ENCODE peak calls at places on chromosomes 2 and 18, in ten cellular contexts. Y is right cardiac atrium; K is ELR; B is CD8-positive, alpha-beta T cell; P is NCI-H1092 treated with DMSO at 0.1 percent for 48 hours; I is astrocyte of the spinal cord; A is stimulated activated naive CD8-positive, alpha-beta T cell treated with anti-CD3 and anti-CD28 coated beads, Interleukin-15, Interleukin-2, amounts not matched to agents 100 U/mL and 50 U/mL, for 24 hours; J is uterus; T is stimulated activated CD8-positive, alpha-beta memory T cell treated with anti-CD3 and anti-CD28 coated beads, Interleukin-4, amount 100 ng/mL, for 24 hours; E is ACHN. D is an unnamed sample.

GRCh38 chr2:60519259-60519863 is 34.1 kb downstream of the BCL11A start:
- DNase-seq in T (no peak), A (no peak), J (no peak), I (peak; percentile 55), P (no peak), K (peak; percentile 11), Y (no peak), B (no peak), E (no peak), D (no peak)

GRCh38 chr2:105100064-105100840 is 62.4 kb downstream of the MRPS9 start:
- DNase-seq in B (no peak), T (no peak), J (no peak), A (no peak), P (no peak), E (no peak), Y (no peak), I (no peak), K (no peak), D (no peak)

GRCh38 chr2:57954020-57954419 is 92.6 kb upstream of the VRK2 start:
- DNase-seq in A (no peak), I (no peak), B (no peak), E (no peak), K (no peak), T (no peak), P (no peak), Y (no peak), J (no peak), D (no peak)

GRCh38 chr2:141186413-141187062 is 944.3 kb downstream of the LRP1B start:
- DNase-seq in P (no peak), J (no peak), T (no peak), A (no peak), B (no peak), E (no peak), K (no peak), Y (no peak), I (no peak), D (no peak)

GRCh38 chr2:237967463-237967871 is 653 bp downstream of the UBE2F start:
- DNase-seq in I (no peak), T (no peak), J (peak; percentile 30), E (peak; percentile 31), A (peak; percentile 32), K (peak; percentile 35), P (no peak), B (peak; percentile 14), Y (peak; percentile 80), D (peak; percentile 36)

GRCh38 chr2:16973586-16974274 is 308.1 kb upstream of the CYRIA start:
- DNase-seq in Y (no peak), E (no peak), T (no peak), I (peak; percentile 82), P (no peak), A (no peak), J (no peak), B (no peak), K (no peak), D (no peak)

GRCh38 chr18:45006934-45007333 is 326.2 kb downstream of the SETBP1 start:
- DNase-seq in P (no peak), Y (no peak), A (no peak), T (no peak), J (no peak), B (no peak), I (peak; percentile 29), E (no peak), K (no peak), D (no peak)

GRCh38 chr2:238061310-238062202 is 755 bp downstream of the SCLY start:
- DNase-seq in Y (no peak), I (peak; percentile 38), A (peak; percentile 45), K (peak; percentile 74), E (peak; percentile 60), T (no peak), J (peak; percentile 23), P (peak; percentile 14), B (peak; percentile 25), D (peak; percentile 37)

GRCh38 chr18:62790836-62791772 is 75.8 kb downstream of the PHLPP1 start:
- DNase-seq in A (no peak), P (peak; percentile 50), J (no peak), B (no peak), E (no peak), I (peak; percentile 68), T (no peak), K (no peak), Y (no peak), D (no peak)

GRCh38 chr2:7625392-7626138 is 708.4 kb downstream of the RNF144A start:
- DNase-seq in T (no peak), I (no peak), Y (no peak), P (no peak), J (no peak), E (no peak), A (no peak), K (no peak), B (no peak), D (no peak)

GRCh38 chr2:186995092-186995491 is 146.1 kb upstream of the ZSWIM2 start:
- DNase-seq in K (peak; percentile 68), J (no peak), P (no peak), A (no peak), I (peak; percentile 86), Y (no peak), T (no peak), E (no peak), B (no peak), D (no peak)